ENCODE peak calls at places on chromosomes 2 and 18, in five cellular contexts. A is breast epithelium, R is thyroid gland, Q is heart left ventricle, B is body of pancreas. F is an unnamed sample.

GRCh38 chr2:240463866-240464481 is 28.5 kb downstream of the GPC1 start:
- DNase-seq in A (peak), R (peak), Q (peak), B (peak), F (peak)

GRCh38 chr2:142980246-142981068 is 103.0 kb downstream of the KYNU start:
- DNase-seq in A (no peak), R (no peak), Q (no peak), B (no peak), F (no peak)

GRCh38 chr2:4269885-4270284 is 566.5 kb downstream of the DCDC2C start:
- DNase-seq in A (no peak), R (no peak), Q (no peak), B (no peak), F (no peak)

GRCh38 chr18:58819051-58819450 is 45.6 kb upstream of the ZNF532 start:
- DNase-seq in A (no peak), R (no peak), Q (no peak), B (no peak), F (no peak)

GRCh38 chr2:176001281-176001902 is 675 bp downstream of the LNPK start:
- DNase-seq in A (no peak), R (peak), Q (peak), B (peak), F (peak)

GRCh38 chr2:24594283-24594682 is 103.2 kb downstream of the NCOA1 start:
- DNase-seq in A (no peak), R (no peak), Q (no peak), B (no peak), F (no peak)

GRCh38 chr2:112805542-112805941 is 21.2 kb upstream of the IL1A start:
- DNase-seq in A (no peak), R (no peak), Q (no peak), B (no peak), F (no peak)

GRCh38 chr2:75100011-75100680 is 99.2 kb downstream of the TACR1 start:
- DNase-seq in A (no peak), R (no peak), Q (no peak), B (no peak), F (no peak)

GRCh38 chr2:202187570-202187969 is 50.8 kb downstream of the SUMO1 start:
- DNase-seq in A (no peak), R (no peak), Q (no peak), B (no peak), F (no peak)

GRCh38 chr2:121018136-121019057 is 266.6 kb downstream of the TFCP2L1 start:
- DNase-seq in A (no peak), R (peak), Q (peak), B (no peak), F (peak)

GRCh38 chr18:39591647-39592046 is 2026.0 kb upstream of the CELF4 start:
- DNase-seq in A (no peak), R (no peak), Q (no peak), B (no peak), F (no peak)

GRCh38 chr18:48355526-48356115 is 53.6 kb downstream of the ZBTB7C start:
- DNase-seq in A (no peak), R (no peak), Q (no peak), B (no peak), F (no peak)

GRCh38 chr2:128579825-128580224 is 261.2 kb upstream of the HS6ST1 start:
- DNase-seq in A (no peak), R (no peak), Q (no peak), B (no peak), F (no peak)

GRCh38 chr2:154836622-154837021 is 138.1 kb downstream of the KCNJ3 start:
- DNase-seq in A (no peak), R (no peak), Q (no peak), B (no peak), F (no peak)

GRCh38 chr18:3281456-3282400 is 19.8 kb downstream of the MYL12B start:
- DNase-seq in A (no peak), R (no peak), Q (no peak), B (no peak), F (no peak)

GRCh38 chr2:78070693-78071092 is 548.5 kb upstream of the LRRTM4 start:
- DNase-seq in A (no peak), R (no peak), Q (no peak), B (no peak), F (no peak)

GRCh38 chr2:223880779-223881178 is 43.4 kb upstream of the AP1S3 start:
- DNase-seq in A (no peak), R (no peak), Q (no peak), B (no peak), F (no peak)

GRCh38 chr2:237570776-237571335 is 4.5 kb downstream of the PRLH start:
- DNase-seq in A (no peak), R (no peak), Q (no peak), B (no peak), F (no peak)

GRCh38 chr2:237572742-237573101 is 6.3 kb downstream of the PRLH start:
- DNase-seq in A (no peak), R (no peak), Q (no peak), B (no peak), F (no peak)

GRCh38 chr2:237573721-237574415 is 7.5 kb downstream of the PRLH start:
- DNase-seq in A (no peak), R (no peak), Q (no peak), B (no peak), F (no peak)

GRCh38 chr2:237571551-237571950 is 5.2 kb downstream of the PRLH start:
- DNase-seq in A (no peak), R (no peak), Q (no peak), B (no peak), F (no peak)

DNA sequence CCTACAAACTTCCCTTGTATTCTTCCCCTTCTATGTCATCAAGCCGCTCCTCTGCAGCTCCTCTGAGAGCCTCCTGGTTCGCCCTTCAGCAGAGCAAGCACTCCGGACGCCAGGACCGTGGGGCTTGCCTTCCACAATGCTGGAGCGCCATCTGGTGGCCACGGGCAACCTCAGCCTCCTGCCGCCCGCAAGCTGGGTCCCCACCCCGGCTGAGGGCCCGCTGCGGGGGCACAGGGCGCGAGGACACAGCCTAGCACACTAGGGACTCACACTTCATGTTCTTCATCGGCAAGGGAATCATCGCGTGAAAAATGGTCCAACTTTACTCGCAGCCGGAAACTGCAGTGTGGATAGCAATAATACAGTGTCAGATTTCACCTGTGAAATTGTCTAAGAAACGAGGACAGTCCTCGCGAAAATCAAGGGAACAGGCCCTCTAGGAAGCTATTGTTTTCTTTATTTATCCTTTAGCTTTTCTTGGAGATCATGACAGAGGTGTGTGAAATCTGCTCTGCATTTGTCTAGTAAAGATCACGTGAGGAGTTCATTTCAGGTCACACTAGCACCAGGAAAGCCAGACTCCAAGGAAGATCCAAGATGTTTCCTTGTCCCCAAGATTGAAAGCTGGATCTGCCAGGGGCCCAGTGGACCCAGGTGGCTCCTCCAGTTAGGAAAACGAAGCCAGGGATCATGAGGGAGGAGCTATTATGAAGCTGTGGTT is 5.8 kb downstream of the PRLH start:
- DNase-seq in A (peak), R (peak), Q (peak), B (peak), F (peak)
- TF ChIP-seq POLR2A in A (no peak), R (no peak), Q (no peak), B (no peak), F (no peak)

DNA sequence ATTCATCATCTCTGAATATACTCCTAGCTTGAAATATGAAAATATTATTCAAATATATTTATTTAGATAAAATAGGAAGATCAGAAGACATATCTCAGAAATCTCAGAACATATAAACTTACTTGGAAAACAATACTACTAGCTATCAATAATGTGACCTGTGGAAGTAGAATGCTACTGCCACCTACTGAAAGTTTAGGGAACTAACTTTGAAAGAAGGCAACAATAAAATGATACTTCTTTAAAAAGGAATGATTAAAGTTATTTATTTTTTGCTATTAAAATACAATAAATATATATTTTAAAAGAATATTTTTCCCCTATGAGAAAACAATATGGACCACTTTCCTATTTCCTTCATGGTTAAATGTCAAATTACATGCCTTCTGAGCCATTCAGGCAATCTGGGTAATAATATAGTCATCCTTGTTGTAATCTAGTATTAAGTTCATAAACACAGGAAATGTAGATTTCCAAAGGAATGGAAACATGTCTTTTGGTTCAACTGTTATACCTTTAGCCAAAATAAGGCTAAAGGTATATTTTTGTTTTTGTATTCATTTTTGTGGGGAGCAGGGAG is 26.0 kb downstream of the ACADL start:
- DNase-seq in A (no peak), R (no peak), Q (no peak), B (no peak), F (no peak)
- TF ChIP-seq CTCF in A (peak), R (no peak), Q (peak), B (peak), F (peak)

DNA sequence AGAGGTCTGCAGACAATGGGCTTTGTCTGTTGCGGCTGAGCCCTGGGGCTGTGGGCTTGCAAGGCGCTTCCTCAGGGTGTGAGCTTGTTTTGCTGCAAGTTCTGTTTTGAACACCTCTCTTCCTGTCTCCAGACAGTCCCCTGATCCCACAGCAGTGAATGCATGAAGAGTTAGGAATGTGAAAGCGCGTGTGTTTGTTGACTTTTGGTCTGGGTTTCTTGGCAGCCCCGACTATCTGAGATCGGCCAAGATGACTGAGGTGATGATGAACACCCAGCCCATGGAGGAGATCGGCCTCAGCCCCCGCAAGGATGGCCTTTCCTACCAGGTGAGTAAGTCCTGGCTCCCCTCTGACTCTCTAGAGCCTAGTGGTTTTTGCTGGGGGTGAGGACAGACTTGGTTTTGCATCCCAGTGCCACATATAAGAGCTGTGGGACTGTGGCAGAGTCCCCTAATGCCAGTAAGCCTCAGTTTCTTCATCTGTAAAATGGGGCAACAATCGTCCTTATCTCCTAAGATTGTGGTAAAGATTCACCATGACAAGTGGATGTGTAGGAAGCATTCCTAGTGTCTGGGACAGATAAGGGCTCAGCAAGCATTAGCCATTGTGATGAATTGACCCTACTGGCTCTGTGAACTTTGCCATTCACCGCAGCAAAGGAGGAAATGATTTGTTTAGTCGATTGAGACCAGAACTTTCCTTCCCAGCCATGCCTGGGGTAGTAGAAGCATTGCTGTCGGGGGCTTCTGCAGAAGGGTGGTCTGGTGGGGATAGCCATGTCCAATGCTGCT is 3.0 kb downstream of the LBH start:
- DNase-seq in A (peak), R (peak), Q (no peak), B (peak), F (peak)
- TF ChIP-seq POLR2A in A (no peak), R (peak), Q (no peak), B (no peak), F (no peak)

DNA sequence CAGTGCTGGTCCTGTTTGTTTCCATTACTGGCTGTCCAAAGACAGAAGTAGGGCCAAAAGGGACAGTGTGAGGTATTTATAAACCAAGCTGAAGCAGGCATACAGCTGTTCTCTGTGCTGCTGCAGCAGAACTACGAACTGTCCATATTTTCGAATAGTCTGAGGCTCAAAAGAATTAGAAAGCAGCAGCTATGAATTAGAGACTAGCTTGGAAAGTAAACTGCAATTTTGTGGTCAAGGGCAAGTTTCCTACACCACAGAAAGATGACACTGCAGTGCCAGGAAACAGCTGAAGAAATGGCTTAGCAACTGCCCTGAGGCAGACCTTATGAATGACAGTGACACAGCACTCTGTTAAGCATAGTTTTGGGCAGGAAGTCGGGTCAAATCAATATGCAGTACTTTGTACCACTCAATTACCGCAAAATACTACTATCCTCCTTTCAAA is 125.3 kb downstream of the TMEM131 start:
- DNase-seq in A (peak), R (no peak), Q (peak), B (no peak), F (no peak)
- TF ChIP-seq CTCF in A (no peak), R (no peak), Q (no peak), B (no peak), F (no peak)

GRCh38 chr2:183078467-183079334 is at the start of gene DUSP19:
- DNase-seq in A (peak), R (peak), Q (peak), B (peak), F (peak)
- TF ChIP-seq POLR2A in A (no peak), R (no peak), Q (peak), B (peak), F (peak)

GRCh38 chr2:174428214-174428613 is 32.7 kb downstream of the SCRN3 start:
- DNase-seq in A (no peak), R (no peak), Q (no peak), B (no peak), F (no peak)
- TF ChIP-seq CTCF in A (no peak), R (no peak), Q (no peak), B (no peak), F (no peak)

DNA sequence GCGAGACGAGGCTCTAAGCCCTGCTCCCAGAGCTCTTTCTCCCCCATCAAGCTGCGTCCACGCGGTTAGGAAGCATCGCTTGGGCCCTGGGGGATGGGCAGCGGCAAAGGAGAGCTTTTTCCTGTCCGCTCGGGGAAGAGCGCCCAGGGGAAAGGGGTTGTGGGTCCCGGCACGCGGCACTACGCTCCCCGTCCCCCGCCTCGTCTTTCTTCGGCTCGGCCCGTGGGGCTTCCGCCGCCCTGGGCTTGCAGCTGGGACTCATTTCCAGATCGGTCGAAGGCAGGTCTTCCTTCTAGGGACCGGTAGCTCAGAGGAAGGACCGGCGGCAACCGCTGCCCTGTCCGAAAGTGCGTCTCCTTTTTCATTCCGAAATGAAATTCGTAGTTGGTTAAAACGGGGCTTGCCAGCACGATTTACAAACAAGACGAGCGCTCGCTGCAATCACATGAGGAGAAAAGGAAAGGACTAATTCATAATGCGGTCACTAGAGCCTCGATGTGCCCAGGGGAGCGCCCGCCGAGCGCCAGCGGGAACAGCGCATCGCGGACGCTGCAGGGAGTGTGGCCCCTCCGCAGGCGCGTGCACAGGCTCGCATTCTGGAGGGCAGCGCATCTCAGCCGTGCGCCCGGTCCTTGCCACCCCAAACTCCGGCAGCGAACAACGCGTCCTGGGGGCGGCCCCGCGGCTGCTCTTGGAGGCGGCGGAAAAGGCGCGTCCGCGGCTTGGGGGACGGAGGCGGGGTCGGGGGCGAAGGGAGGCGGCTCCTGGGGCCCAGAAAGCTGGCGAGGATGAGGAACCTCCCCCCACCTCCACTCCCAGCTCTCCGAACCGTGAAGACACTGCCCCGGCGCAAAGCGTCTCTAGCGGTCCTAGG is 3.6 kb upstream of the ITPRIPL1 start:
- DNase-seq in A (no peak), R (peak), Q (peak), B (peak), F (peak)
- TF ChIP-seq POLR2A in A (no peak), R (no peak), Q (no peak), B (no peak), F (no peak)

F was measured in testis.